ENCODE peak calls at places on chromosomes 12 and 14, in eight cellular contexts. C is Karpas-422, X is pancreas, E is endodermal cell, B is transverse colon, Q is hepatocyte, R is SK-N-SH, Z is neuronal stem cell. L is an unnamed sample. For H3K4me1, the result is how much of the 10 kb centered on the place peaks cover.

GRCh38 chr14:55767291-55767690 is 187.3 kb downstream of the KTN1 start:
- DNase-seq in C (no peak), X (no peak), E (no peak), B (no peak), Q (no peak), R (no peak), Z (no peak), L (no peak)

GRCh38 chr12:98645572-98646067 is 530 bp downstream of the APAF1 start:
- DNase-seq in C (peak), X (no peak), E (peak), B (peak), Q (peak), R (no peak), Z (peak), L (no peak)

GRCh38 chr12:124828264-124829007 is 35.2 kb downstream of the SCARB1 start:
- DNase-seq in C (no peak), X (no peak), E (peak), B (peak), Q (peak), R (no peak), Z (no peak), L (no peak)

GRCh38 chr14:64912256-64912655 is 2.0 kb upstream of the CHURC1 start:
- DNase-seq in C (no peak), X (no peak), E (no peak), B (no peak), Q (no peak), R (no peak), Z (no peak), L (no peak)

GRCh38 chr12:116590561-116590960 is 31.4 kb downstream of the MAP1LC3B2 start:
- DNase-seq in C (peak), X (no peak), E (no peak), B (no peak), Q (no peak), R (no peak), Z (no peak), L (no peak)

GRCh38 chr14:69282448-69282847 is 22.5 kb downstream of the GALNT16 start:
- DNase-seq in C (no peak), X (no peak), E (no peak), B (no peak), Q (no peak), R (no peak), Z (no peak), L (no peak)

GRCh38 chr12:4286228-4286627 is 12.7 kb downstream of the CCND2 start:
- DNase-seq in C (no peak), X (no peak), E (peak), B (no peak), Q (peak), R (no peak), Z (no peak), L (no peak)

GRCh38 chr14:42460673-42461072 is 854.0 kb downstream of the LRFN5 start:
- DNase-seq in C (no peak), X (no peak), E (no peak), B (no peak), Q (no peak), R (no peak), Z (no peak), L (no peak)

GRCh38 chr12:95802482-95803264 is 12.1 kb upstream of the NTN4 start:
- DNase-seq in C (no peak), X (no peak), E (no peak), B (peak), Q (peak), R (no peak), Z (no peak), L (no peak)

GRCh38 chr12:32983968-32984367 is 87.4 kb upstream of the PKP2 start:
- DNase-seq in C (no peak), X (no peak), E (peak), B (no peak), Q (no peak), R (peak), Z (no peak), L (no peak)

GRCh38 chr12:89706551-89707348 is 1.9 kb downstream of the ATP2B1 start:
- DNase-seq in C (no peak), X (peak), E (peak), B (no peak), Q (peak), R (peak), Z (peak), L (no peak)

GRCh38 chr12:91772411-91772810 is 373.2 kb downstream of the BTG1 start:
- DNase-seq in C (no peak), X (no peak), E (no peak), B (no peak), Q (no peak), R (no peak), Z (no peak), L (no peak)

GRCh38 chr14:95652171-95652570 is 34.1 kb upstream of the TCL1B start:
- DNase-seq in C (no peak), X (no peak), E (no peak), B (no peak), Q (no peak), R (no peak), Z (no peak), L (no peak)

GRCh38 chr12:98519257-98519907 is 4.0 kb downstream of the TMPO start:
- DNase-seq in C (no peak), X (no peak), E (no peak), B (no peak), Q (no peak), R (no peak), Z (no peak), L (no peak)

GRCh38 chr12:26726956-26727355 is 106.0 kb downstream of the ITPR2 start:
- DNase-seq in C (no peak), X (no peak), E (no peak), B (no peak), Q (no peak), R (no peak), Z (no peak), L (no peak)

GRCh38 chr14:67883717-67884116 is 64.1 kb downstream of the RAD51B start:
- DNase-seq in C (no peak), X (no peak), E (no peak), B (no peak), Q (no peak), R (no peak), Z (no peak), L (no peak)

GRCh38 chr12:124398578-124399227 is 103.8 kb downstream of the RFLNA start:
- DNase-seq in C (no peak), X (no peak), E (no peak), B (peak), Q (no peak), R (no peak), Z (no peak), L (peak)

GRCh38 chr14:24139272-24139934 is 2.0 kb downstream of the EMC9 start:
- DNase-seq in C (peak), X (peak), E (no peak), B (no peak), Q (no peak), R (no peak), Z (no peak), L (no peak)

GRCh38 chr12:32343496-32343895 is 55.9 kb upstream of the FGD4 start:
- DNase-seq in C (no peak), X (no peak), E (no peak), B (no peak), Q (no peak), R (no peak), Z (no peak), L (no peak)

GRCh38 chr12:58537278-58537677 is 383.0 kb downstream of the LRIG3 start:
- DNase-seq in C (no peak), X (no peak), E (no peak), B (no peak), Q (no peak), R (no peak), Z (no peak), L (no peak)

GRCh38 chr12:75834591-75834990 is 197.0 kb downstream of the PHLDA1 start:
- DNase-seq in C (no peak), X (no peak), E (no peak), B (no peak), Q (no peak), R (no peak), Z (no peak), L (no peak)

GRCh38 chr14:105311838-105312237 is 2.7 kb upstream of the PACS2 start:
- DNase-seq in C (no peak), X (no peak), E (peak), B (no peak), Q (no peak), R (peak), Z (no peak), L (no peak)

GRCh38 chr12:51358496-51358895 is 12.0 kb upstream of the CELA1 start:
- DNase-seq in C (no peak), X (no peak), E (no peak), B (no peak), Q (no peak), R (no peak), Z (no peak), L (no peak)

GRCh38 chr14:41505491-41505890 is 101.2 kb upstream of the LRFN5 start:
- DNase-seq in C (peak), X (no peak), E (peak), B (no peak), Q (peak), R (no peak), Z (no peak), L (no peak)

GRCh38 chr12:118541071-118541470 is 164.7 kb downstream of the SUDS3 start:
- DNase-seq in C (no peak), X (no peak), E (no peak), B (no peak), Q (no peak), R (no peak), Z (no peak), L (no peak)

DNA sequence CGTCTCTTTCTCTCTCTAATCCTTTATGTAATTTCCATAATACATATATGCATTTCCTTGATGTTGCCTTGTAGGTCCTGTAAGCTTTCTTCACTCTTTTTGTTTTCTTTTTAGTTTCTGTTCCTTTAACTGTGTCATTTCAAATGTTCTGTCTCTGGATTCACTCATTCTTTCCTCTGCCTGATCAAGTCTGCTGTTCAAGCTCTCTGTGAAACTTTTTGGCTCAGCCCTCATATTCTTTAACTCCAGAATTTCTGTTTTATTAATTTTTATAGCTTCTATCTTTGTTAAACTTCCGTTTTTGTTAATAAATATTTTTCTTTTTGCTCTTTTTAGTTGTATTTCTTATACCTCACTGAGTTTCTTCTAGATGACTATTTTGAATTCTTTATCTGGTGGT is 321.3 kb upstream of the LMO3 start:
- DNase-seq in C (no peak), X (no peak), E (no peak), B (no peak), Q (no peak), R (no peak), Z (no peak), L (no peak)
- H3K27ac ChIP-seq in C (no peak), X (no peak), E (no peak), B (no peak), Q (no peak), R (no peak), Z (no peak), L (no peak)

GRCh38 chr14:26598081-26598671 is 343 bp upstream of the NOVA1 start:
- DNase-seq in C (no peak), X (peak), E (peak), B (peak), Q (peak), R (peak), Z (peak), L (no peak)

GRCh38 chr14:26595922-26596721 is 1.7 kb downstream of the NOVA1 start:
- DNase-seq in C (no peak), X (no peak), E (no peak), B (no peak), Q (peak), R (no peak), Z (no peak), L (no peak)

GRCh38 chr14:26596722-26597030 is 1.2 kb downstream of the NOVA1 start:
- DNase-seq in C (no peak), X (peak), E (peak), B (peak), Q (peak), R (no peak), Z (no peak), L (no peak)

GRCh38 chr14:26598672-26599131 is 869 bp upstream of the NOVA1 start:
- DNase-seq in C (no peak), X (no peak), E (no peak), B (no peak), Q (no peak), R (peak), Z (no peak), L (peak)

DNA sequence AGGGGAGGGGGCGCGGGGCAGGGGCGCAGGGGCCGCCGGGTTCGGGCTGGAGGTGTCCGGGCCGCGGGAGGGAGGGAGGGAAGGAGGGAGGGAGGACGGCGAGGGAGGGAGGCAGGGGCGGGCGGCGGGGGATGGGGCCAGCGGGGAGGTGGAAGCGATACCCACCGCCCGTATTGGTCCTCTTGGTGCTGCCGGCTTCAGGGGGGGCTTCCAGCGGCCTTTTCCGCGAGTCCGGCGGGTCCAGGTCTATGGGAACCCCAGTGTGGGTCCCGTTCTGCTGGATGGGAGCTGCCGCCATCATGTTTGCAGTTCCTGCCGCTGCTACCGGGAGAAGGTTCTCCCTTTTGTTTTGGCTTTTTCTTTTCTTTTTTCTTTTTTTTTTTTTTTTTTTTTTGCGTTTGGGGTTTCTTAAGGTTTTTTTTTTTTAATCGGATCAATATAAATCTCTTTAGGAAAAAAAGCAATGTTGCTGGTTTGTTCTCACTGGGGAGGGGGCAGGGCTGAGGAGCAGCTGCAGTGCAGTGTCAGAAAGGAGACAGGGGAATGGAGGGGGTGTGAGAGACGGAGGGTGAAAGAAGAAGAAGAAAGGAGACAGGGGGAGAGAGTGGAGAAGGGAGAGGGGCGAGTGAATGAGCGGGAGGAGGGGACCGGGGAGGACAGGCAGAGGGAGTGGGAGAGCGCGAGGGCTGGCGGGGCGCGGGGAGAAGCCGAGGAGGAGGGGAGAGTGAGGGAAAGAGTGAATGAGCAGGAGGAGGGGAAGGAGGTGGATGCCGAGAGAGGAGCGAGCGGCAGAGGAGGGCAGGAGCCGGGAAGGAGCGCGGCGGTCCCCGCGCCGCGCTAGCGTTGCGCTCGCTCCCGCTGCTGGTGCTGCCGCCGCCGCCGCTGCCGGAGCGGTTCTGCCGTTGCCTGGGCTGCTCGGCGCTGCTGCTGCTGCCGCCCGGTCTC is at the start of gene NOVA1:
- DNase-seq in C (no peak), X (peak), E (peak), B (peak), Q (peak), R (peak), Z (peak), L (peak)
- H3K4me3 ChIP-seq in C (no peak), X (peak), E (peak), B (peak), Q (peak), R (peak), Z (peak), L (peak)

GRCh38 chr12:121802843-121803698 is 738 bp upstream of the SETD1B start:
- DNase-seq in C (peak), X (peak), E (peak), B (peak), Q (peak), R (peak), Z (peak), L (peak)
- H3K4me1 ChIP-seq in C (half or more), X (under half), E (under half), B (under half), Q (under half), R (under half), Z (under half), L (under half)

GRCh38 chr12:108638997-108639822 is 5.5 kb upstream of the SELPLG start:
- DNase-seq in C (no peak), X (no peak), E (peak), B (no peak), Q (no peak), R (no peak), Z (no peak), L (no peak)
- H3K27ac ChIP-seq in C (no peak), X (no peak), E (peak), B (peak), Q (no peak), R (no peak), Z (peak), L (peak)

GRCh38 chr12:42910656-42911055 is 321.1 kb upstream of the PRICKLE1 start:
- DNase-seq in C (no peak), X (no peak), E (no peak), B (no peak), Q (no peak), R (no peak), Z (no peak), L (no peak)
- H3K4me3 ChIP-seq in C (no peak), X (no peak), E (no peak), B (no peak), Q (no peak), R (no peak), Z (no peak), L (no peak)

GRCh38 chr14:103545915-103546650 is 16.4 kb downstream of the BAG5 start:
- DNase-seq in C (no peak), X (peak), E (no peak), B (peak), Q (no peak), R (peak), Z (no peak), L (no peak)
- H3K4me1 ChIP-seq in C (under half), X (under half), E (under half), B (under half), Q (under half), R (under half), Z (half or more), L (half or more)

DNA sequence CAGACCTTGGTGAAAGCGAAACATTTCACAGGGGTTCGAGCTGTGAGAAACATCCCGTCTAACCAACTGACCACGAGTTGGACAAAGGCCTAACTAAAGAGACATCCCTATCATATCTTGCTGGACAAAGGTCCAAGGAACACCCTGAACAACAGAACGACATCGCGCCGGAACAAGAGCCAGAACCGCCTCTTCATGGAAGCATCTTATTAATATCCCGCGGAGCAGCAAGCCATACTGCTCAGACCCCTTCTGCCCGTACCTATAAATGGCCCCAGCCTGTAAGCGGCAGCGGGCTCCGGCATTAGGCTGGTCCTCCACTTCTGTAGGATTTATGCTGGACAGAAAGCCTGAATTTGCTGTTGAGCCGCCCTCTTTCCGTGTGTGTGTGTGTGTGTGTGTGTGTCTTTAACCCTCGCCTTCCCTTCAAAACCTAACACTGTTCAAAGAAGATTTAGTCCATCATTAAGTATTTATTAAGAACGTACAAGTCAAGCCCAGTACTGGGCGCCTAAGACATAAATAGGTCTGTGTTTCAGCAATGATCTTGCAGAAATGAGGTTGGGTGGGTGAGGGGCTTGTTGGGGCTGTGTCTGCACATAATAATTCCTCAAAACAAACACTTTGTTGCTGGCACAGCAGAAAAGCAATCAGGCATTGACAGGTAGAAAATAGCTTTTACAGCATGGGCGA is 1.9 kb downstream of the SLC6A15 start:
- DNase-seq in C (no peak), X (peak), E (peak), B (no peak), Q (peak), R (peak), Z (no peak), L (no peak)
- H3K27ac ChIP-seq in C (no peak), X (no peak), E (peak), B (no peak), Q (no peak), R (peak), Z (no peak), L (no peak)

GRCh38 chr14:89723930-89724915 is 230.3 kb downstream of the EFCAB11 start:
- DNase-seq in C (no peak), X (no peak), E (no peak), B (no peak), Q (no peak), R (no peak), Z (no peak), L (no peak)
- H3K4me3 ChIP-seq in C (no peak), X (no peak), E (no peak), B (no peak), Q (no peak), R (no peak), Z (no peak), L (peak)

L was measured in ascending aorta.